ENCODE peak calls at places on chromosome 20, in four cellular contexts. T, X, P and L are unnamed samples.

GRCh38 chr20:57159945-57160610 is 106.4 kb downstream of the BMP7 start:
- DNase-seq in T (no peak), P (no peak), X (no peak), L (no peak)

GRCh38 chr20:9503530-9504251 is 10.7 kb upstream of the LAMP5 start:
- DNase-seq in P (no peak), T (no peak), X (no peak), L (no peak)

GRCh38 chr20:11826334-11826733 is 91.4 kb upstream of the BTBD3 start:
- DNase-seq in T (no peak), X (no peak), P (no peak), L (no peak)

GRCh38 chr20:62856931-62857619 is 4.5 kb downstream of the TCFL5 start:
- DNase-seq in T (no peak), P (no peak), X (no peak), L (no peak)

GRCh38 chr20:57451759-57452661 is 60.8 kb downstream of the RBM38 start:
- DNase-seq in T (peak), P (no peak), X (no peak), L (no peak)

GRCh38 chr20:588932-589672 is 21.0 kb downstream of the TCF15 start:
- DNase-seq in X (no peak), P (peak), T (no peak), L (no peak)

GRCh38 chr20:58088625-58089024 is 139.8 kb downstream of the ANKRD60 start:
- DNase-seq in T (no peak), P (no peak), X (no peak), L (no peak)

GRCh38 chr20:49765413-49765736 is 47.3 kb upstream of the SLC9A8 start:
- DNase-seq in T (no peak), X (no peak), P (no peak), L (no peak)

GRCh38 chr20:51389543-51389924 is 153.0 kb downstream of the NFATC2 start:
- DNase-seq in T (no peak), X (no peak), P (no peak), L (no peak)

GRCh38 chr20:57310821-57311514 is 18.6 kb upstream of the SPO11 start:
- DNase-seq in P (no peak), X (no peak), T (no peak), L (no peak)

GRCh38 chr20:40897177-40897700 is 131.4 kb upstream of the TOP1 start:
- DNase-seq in P (no peak), X (no peak), T (no peak), L (no peak)

GRCh38 chr20:2340136-2340535 is 40.6 kb upstream of the TGM6 start:
- DNase-seq in X (no peak), T (no peak), P (no peak), L (no peak)

GRCh38 chr20:37944456-37944981 is 41.6 kb downstream of the VSTM2L start:
- DNase-seq in X (no peak), P (peak), T (peak), L (no peak)

GRCh38 chr20:50221501-50222323 is 31.1 kb downstream of the CEBPB start:
- DNase-seq in T (no peak), P (no peak), X (no peak), L (no peak)

GRCh38 chr20:43102394-43102793 is 87.3 kb downstream of the PTPRT start:
- DNase-seq in X (no peak), T (peak), P (peak), L (no peak)

GRCh38 chr20:1375515-1375914 is 17.3 kb downstream of the FKBP1A start:
- DNase-seq in P (peak), X (no peak), T (no peak), L (no peak)

GRCh38 chr20:50218987-50219435 is 28.4 kb downstream of the CEBPB start:
- DNase-seq in P (no peak), T (peak), X (no peak), L (no peak)

GRCh38 chr20:62977613-62978558 is 25.4 kb downstream of the SLC17A9 start:
- DNase-seq in T (peak), X (peak), P (no peak), L (peak)

GRCh38 chr20:11676618-11677289 is 240.9 kb upstream of the BTBD3 start:
- DNase-seq in X (no peak), T (peak), P (peak), L (no peak)

GRCh38 chr20:24318569-24319352 is 150.7 kb upstream of the SYNDIG1 start:
- DNase-seq in X (no peak), P (no peak), T (no peak), L (no peak)

GRCh38 chr20:57415791-57416190 is 24.6 kb downstream of the RBM38 start:
- DNase-seq in T (no peak), X (no peak), P (no peak), L (no peak)

GRCh38 chr20:51540585-51540984 is 1.9 kb downstream of the NFATC2 start:
- DNase-seq in T (no peak), P (no peak), X (no peak), L (no peak)

GRCh38 chr20:9112541-9113515 is 43.9 kb downstream of the PLCB4 start:
- DNase-seq in T (no peak), P (no peak), X (no peak), L (no peak)

GRCh38 chr20:21509597-21510331 is 4.1 kb downstream of the NKX2-2 start:
- DNase-seq in T (no peak), P (peak), X (no peak), L (no peak)

GRCh38 chr20:25059487-25059820 is 1.5 kb upstream of the ACSS1 start:
- DNase-seq in T (no peak), P (no peak), X (no peak), L (no peak)

GRCh38 chr20:24309596-24309995 is 159.8 kb upstream of the SYNDIG1 start:
- DNase-seq in P (no peak), X (no peak), T (no peak), L (no peak)

GRCh38 chr20:63100926-63101699 is 94.3 kb upstream of the BHLHE23 start:
- DNase-seq in X (no peak), P (peak), T (no peak), L (no peak)

GRCh38 chr20:9889270-9889981 is 50.5 kb upstream of the PAK5 start:
- DNase-seq in T (no peak), P (no peak), X (no peak), L (no peak)

GRCh38 chr20:1087311-1087710 is 31.1 kb upstream of the PSMF1 start:
- DNase-seq in T (no peak), X (no peak), P (no peak), L (no peak)

GRCh38 chr20:23399568-23400241 is 21.6 kb downstream of the NAPB start:
- DNase-seq in T (peak), P (no peak), X (no peak), L (no peak)

GRCh38 chr20:14896569-14896968 is 559.2 kb upstream of the FLRT3 start:
- DNase-seq in P (no peak), T (no peak), X (no peak), L (no peak)

GRCh38 chr20:47389867-47390347 is 33.4 kb upstream of the ZMYND8 start:
- DNase-seq in T (no peak), X (no peak), P (no peak), L (no peak)
- TF ChIP-seq TAF1 in T (no peak), X (no peak), P (no peak), L (no peak)

GRCh38 chr20:45433316-45433715 is 17.4 kb downstream of the PIGT start:
- DNase-seq in P (no peak), T (no peak), X (no peak), L (no peak)

GRCh38 chr20:45440424-45440823 is 24.5 kb downstream of the PIGT start:
- DNase-seq in T (no peak), P (no peak), X (no peak), L (no peak)

GRCh38 chr20:45432294-45432693 is 16.4 kb downstream of the PIGT start:
- DNase-seq in X (peak), T (no peak), P (no peak), L (no peak)

GRCh38 chr20:45440891-45441685 is 25.1 kb downstream of the PIGT start:
- DNase-seq in P (no peak), X (no peak), T (no peak), L (no peak)

DNA sequence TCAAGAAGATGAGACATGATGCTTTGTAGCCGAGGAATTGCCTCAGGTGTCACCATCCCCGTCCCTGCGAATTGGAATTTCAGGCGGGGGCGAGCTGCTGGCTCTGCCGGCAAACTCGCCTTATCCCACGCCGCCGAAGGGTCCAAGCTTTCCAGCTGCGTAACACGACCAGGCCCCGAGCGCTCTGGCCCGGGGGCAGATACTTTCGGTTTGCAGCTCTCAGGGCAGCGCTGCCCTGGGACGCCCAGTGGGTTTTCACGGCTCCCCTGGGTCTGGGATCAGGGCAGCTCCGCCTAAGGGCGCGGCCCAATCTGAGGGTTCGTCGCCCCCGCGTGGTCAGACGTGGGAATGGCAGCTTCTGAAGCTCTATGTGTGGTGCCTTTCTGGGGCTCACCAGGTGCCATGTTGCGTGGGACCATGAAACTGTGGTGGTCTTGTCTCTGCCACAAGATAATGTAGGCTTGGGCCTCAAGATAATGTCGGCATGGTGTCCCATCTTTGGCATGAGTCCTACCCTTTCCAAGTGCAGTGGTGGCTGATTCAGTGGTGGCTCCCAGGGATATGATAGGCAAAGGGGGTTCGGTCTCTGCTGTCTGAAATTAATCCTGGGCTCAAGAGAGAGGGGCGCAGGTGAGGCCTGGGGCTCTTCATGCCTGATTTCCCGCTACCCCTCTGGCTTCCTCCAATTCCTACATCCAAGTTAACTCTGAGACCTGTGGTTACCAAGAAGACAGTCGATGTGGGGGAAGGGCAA is 21.0 kb downstream of the PIGT start:
- DNase-seq in T (peak), X (peak), P (peak), L (peak)
- TF ChIP-seq POLR2AphosphoS5 in T (no peak), X (no peak), P (no peak), L (no peak)

DNA sequence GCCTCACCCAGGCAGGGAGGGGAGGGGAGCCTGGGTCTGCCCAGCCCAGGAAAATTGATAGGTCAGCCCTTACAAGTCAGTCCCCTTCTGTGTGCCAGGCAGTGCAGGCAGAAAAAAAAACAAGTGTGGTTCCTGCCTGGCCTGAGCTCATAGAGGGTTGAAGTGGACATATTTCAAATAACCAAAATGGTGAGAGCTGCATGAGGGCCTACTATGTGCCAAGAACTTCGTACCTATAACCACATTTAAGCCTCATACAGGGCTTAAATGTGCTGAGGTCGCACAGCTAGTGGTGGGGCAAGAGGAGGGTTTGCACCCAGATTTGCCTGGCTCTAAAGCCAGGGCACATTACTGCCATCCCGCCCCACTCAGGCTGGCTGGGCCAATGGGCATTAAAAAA is 6.9 kb upstream of the NOL4L start:
- DNase-seq in T (no peak), X (no peak), P (no peak), L (no peak)
- TF ChIP-seq POLR2A in T (no peak), X (no peak), P (no peak), L (no peak)

DNA sequence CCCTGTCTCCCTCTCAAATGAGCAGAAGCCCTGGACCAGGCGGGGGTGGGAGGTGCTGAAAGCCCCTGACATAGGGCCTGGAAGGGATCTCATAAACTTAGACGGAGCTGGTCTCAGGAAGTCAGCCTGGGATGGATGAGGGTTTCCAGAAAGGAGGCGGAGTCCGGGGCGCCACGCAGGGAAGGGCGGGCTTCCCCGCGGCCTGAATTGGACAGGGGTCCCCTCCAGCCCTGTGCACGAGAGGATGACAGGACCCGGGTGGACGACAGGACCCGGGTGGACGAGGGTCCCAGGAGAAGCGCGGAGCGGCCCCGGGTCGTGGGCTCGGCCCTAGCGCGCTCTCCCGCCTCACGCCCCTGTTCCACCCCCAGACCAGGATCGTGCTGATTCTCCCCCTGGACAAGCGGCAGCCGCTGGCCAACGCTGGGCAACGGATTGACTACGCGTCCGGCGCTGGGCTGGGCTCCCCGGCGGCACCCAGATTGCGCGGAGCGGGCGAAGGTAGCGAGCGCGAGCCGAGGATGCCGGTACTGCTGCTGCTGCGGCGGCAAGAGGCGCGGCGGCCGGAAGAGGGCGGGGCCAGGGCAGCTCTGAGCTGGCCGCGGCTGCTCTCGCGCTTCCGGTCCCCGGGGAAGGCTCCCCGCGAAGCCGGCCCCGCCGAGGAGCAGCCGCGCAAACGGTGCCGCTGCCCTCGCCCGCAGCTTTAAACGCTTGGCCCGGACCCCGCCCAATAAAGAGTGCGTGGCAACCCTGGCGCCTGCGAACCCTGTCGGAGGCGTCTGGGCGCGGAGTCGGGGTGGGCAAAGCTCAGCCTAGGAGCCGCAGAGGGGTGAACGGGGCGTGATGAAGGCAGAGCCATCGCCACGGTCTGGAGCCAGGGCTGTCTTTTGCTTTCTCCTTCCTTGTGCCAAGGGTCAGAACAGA is 1.3 kb downstream of the C20orf144 start:
- DNase-seq in P (peak), X (peak), T (peak), L (peak)
- TF ChIP-seq TAF1 in P (peak), X (peak), T (peak), L (peak)

GRCh38 chr20:36460648-36461599 is 80.4 kb upstream of the MYL9 start:
- DNase-seq in T (peak), P (peak), X (peak), L (peak)
- TF ChIP-seq POLR2AphosphoS5 in T (peak), P (peak), X (peak), L (peak)

GRCh38 chr20:4050581-4050980 is 35.2 kb upstream of the RNF24 start:
- DNase-seq in P (no peak), X (no peak), T (peak), L (no peak)
- TF ChIP-seq POLR2A in P (no peak), X (no peak), T (no peak), L (no peak)

GRCh38 chr20:61639200-61639599 is 387.1 kb downstream of the CDH4 start:
- DNase-seq in T (no peak), P (no peak), X (no peak), L (no peak)
- TF ChIP-seq TAF1 in T (no peak), P (no peak), X (no peak), L (no peak)

GRCh38 chr20:44948513-44948912 is 11.7 kb downstream of the TOMM34 start:
- DNase-seq in T (no peak), P (no peak), X (no peak), L (no peak)

GRCh38 chr20:44948107-44948506 is 12.1 kb downstream of the TOMM34 start:
- DNase-seq in X (no peak), T (no peak), P (no peak), L (no peak)

GRCh38 chr20:44943828-44944227 is 16.4 kb downstream of the TOMM34 start:
- DNase-seq in P (no peak), X (no peak), T (no peak), L (no peak)

GRCh38 chr20:44945261-44945660 is 14.9 kb downstream of the TOMM34 start:
- DNase-seq in T (no peak), P (no peak), X (no peak), L (no peak)

GRCh38 chr20:44946266-44946852 is 13.8 kb downstream of the TOMM34 start:
- DNase-seq in P (no peak), T (no peak), X (no peak), L (no peak)
- TF ChIP-seq POLR2AphosphoS5 in P (no peak), T (no peak), X (no peak), L (no peak)

DNA sequence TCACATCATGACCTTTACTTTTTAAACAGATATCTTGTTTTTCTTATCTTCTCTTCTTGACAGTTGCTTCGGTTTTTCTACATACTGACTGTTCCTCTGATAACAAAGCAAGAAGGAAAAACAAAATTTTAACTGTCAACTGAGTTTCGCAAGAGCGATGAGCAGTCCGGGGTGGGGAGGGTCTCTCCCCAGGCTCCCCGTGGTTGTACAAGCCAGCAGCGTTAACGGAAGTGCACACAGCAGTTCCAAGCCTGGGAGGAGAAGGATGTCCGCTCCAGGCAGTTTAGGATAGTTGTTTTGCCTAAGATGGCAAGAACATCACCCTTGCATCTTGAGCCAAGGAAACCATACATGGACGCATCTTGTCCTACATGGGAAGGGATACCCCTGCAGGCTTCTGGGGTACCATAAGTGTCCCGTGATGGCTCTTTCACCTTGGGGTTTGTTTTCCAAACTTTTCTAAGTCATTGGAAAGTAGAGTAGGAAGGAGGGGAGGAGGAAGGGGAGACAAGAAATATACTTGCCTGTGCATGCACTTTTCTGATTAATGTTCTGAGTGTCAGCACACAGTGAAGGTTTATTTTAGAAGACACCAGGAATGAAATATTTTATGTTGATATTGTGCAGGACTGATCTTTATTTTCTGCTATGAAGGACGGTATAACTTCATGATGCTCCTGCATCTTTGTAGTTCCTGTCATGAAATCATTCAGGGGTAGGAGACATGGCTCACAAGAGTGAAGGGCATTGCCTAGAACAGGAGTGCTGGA is 20.8 kb downstream of the SLC24A3 start:
- DNase-seq in P (no peak), T (no peak), X (no peak), L (no peak)
- TF ChIP-seq POLR2A in P (no peak), T (no peak), X (no peak), L (no peak)